ENCODE peak calls at places on chromosomes 13 and 19, in five cellular contexts. Y is uterus; E is BE2C; Z is brain microvascular endothelial cell; B is CD8-positive, alpha-beta memory T cell. N is an unnamed sample.

GRCh38 chr13:31742102-31742695 is 2.9 kb downstream of the RXFP2 start:
- DNase-seq in Y (peak), E (peak), Z (peak), B (peak), N (peak)

GRCh38 chr19:38228491-38229439 is 4.7 kb upstream of the DPF1 start:
- DNase-seq in Y (no peak), E (peak), Z (no peak), B (no peak), N (no peak)

GRCh38 chr19:43504426-43505185 is at the start of gene PHLDB3:
- DNase-seq in Y (no peak), E (peak), Z (no peak), B (no peak), N (no peak)

GRCh38 chr13:48579167-48579918 is 46.5 kb upstream of the RCBTB2 start:
- DNase-seq in Y (no peak), E (no peak), Z (no peak), B (no peak), N (no peak)

GRCh38 chr13:81140675-81141074 is 799.7 kb upstream of the SPRY2 start:
- DNase-seq in Y (no peak), E (no peak), Z (no peak), B (no peak), N (no peak)

GRCh38 chr13:34019870-34020269 is 201.9 kb downstream of the RFC3 start:
- DNase-seq in Y (no peak), E (no peak), Z (no peak), B (no peak), N (no peak)

GRCh38 chr13:30872195-30872594 is 33.9 kb upstream of the MEDAG start:
- DNase-seq in Y (no peak), E (no peak), Z (no peak), B (no peak), N (no peak)

GRCh38 chr19:56125806-56126590 is 4.9 kb upstream of the ZNF787 start:
- DNase-seq in Y (no peak), E (no peak), Z (no peak), B (no peak), N (no peak)

GRCh38 chr13:40922437-40923040 is 96.6 kb downstream of the ELF1 start:
- DNase-seq in Y (peak), E (no peak), Z (no peak), B (no peak), N (no peak)

GRCh38 chr13:99150575-99151370 is 49.9 kb upstream of the UBAC2 start:
- DNase-seq in Y (no peak), E (no peak), Z (peak), B (no peak), N (no peak)

GRCh38 chr13:66077286-66077685 is 1152.8 kb downstream of the PCDH9 start:
- DNase-seq in Y (no peak), E (no peak), Z (no peak), B (no peak), N (peak)

GRCh38 chr19:53580871-53581835 is 43.2 kb downstream of the ZNF331 start:
- DNase-seq in Y (no peak), E (no peak), Z (no peak), B (peak), N (no peak)

GRCh38 chr19:19137556-19138109 is 645 bp downstream of the TMEM161A start:
- DNase-seq in Y (peak), E (no peak), Z (no peak), B (no peak), N (no peak)

GRCh38 chr19:19142347-19142746 is 4.1 kb upstream of the TMEM161A start:
- DNase-seq in Y (no peak), E (no peak), Z (no peak), B (no peak), N (no peak)

GRCh38 chr19:19139876-19140229 is 1.6 kb upstream of the TMEM161A start:
- DNase-seq in Y (no peak), E (no peak), Z (no peak), B (no peak), N (no peak)

GRCh38 chr19:19138110-19138981 is at the start of gene TMEM161A:
- DNase-seq in Y (peak), E (peak), Z (peak), B (peak), N (peak)

GRCh38 chr19:19140476-19140875 is 2.2 kb upstream of the TMEM161A start:
- DNase-seq in Y (no peak), E (no peak), Z (no peak), B (no peak), N (no peak)
- H3K4me3 ChIP-seq in Y (no peak), E (no peak), Z (no peak), B (no peak), N (no peak)

GRCh38 chr13:113410472-113411201 is 42.7 kb downstream of the ADPRHL1 start:
- DNase-seq in Y (peak), E (no peak), Z (peak), B (no peak), N (no peak)

GRCh38 chr13:113413898-113414282 is 39.4 kb downstream of the ADPRHL1 start:
- DNase-seq in Y (no peak), E (no peak), Z (no peak), B (no peak), N (no peak)

GRCh38 chr13:113412440-113412839 is 40.8 kb downstream of the ADPRHL1 start:
- DNase-seq in Y (no peak), E (no peak), Z (no peak), B (no peak), N (no peak)

GRCh38 chr13:113413178-113413897 is 40.0 kb downstream of the ADPRHL1 start:
- DNase-seq in Y (no peak), E (no peak), Z (no peak), B (no peak), N (no peak)

GRCh38 chr13:113411216-113412023 is 41.9 kb downstream of the ADPRHL1 start:
- DNase-seq in Y (peak), E (no peak), Z (peak), B (no peak), N (no peak)
- H3K4me3 ChIP-seq in Y (no peak), E (no peak), Z (peak), B (no peak), N (no peak)

GRCh38 chr19:47646924-47647323 is 38.0 kb downstream of the BICRA start:
- DNase-seq in Y (no peak), E (no peak), Z (no peak), B (no peak), N (no peak)

GRCh38 chr19:47641891-47642485 is 33.1 kb downstream of the BICRA start:
- DNase-seq in Y (no peak), E (no peak), Z (no peak), B (no peak), N (no peak)

GRCh38 chr19:47644199-47644598 is 35.3 kb downstream of the BICRA start:
- DNase-seq in Y (no peak), E (no peak), Z (no peak), B (no peak), N (no peak)

GRCh38 chr19:47643281-47643680 is 34.3 kb downstream of the BICRA start:
- DNase-seq in Y (no peak), E (peak), Z (no peak), B (no peak), N (no peak)

GRCh38 chr19:47644743-47645499 is 36.0 kb downstream of the BICRA start:
- DNase-seq in Y (no peak), E (peak), Z (no peak), B (no peak), N (no peak)
- H3K4me3 ChIP-seq in Y (no peak), E (peak), Z (no peak), B (no peak), N (no peak)

GRCh38 chr19:49849433-49850220 is 1.3 kb upstream of the PTOV1 start:
- DNase-seq in Y (no peak), E (no peak), Z (no peak), B (no peak), N (no peak)
- H3K4me3 ChIP-seq in Y (peak), E (peak), Z (peak), B (peak), N (peak)

DNA sequence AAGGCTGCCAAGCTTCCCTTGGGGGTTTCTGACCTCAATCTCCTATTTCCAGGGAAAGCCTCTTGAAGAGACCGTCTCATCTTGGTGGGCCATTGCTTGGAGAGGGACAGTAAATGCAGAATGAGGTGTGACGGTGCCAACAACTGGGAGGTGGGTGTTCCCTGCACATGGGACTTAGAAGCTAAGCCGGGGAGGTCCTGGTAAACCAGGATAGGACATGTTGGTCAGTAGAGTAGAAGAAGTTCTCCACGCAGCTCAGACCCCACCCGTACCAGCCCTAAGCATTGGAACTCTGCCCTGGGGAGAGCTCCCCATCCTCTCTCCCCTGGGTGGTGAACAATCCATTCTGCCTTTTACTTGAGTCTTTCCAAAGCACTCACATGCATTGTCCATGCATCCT is 92.0 kb downstream of the SOX1 start:
- DNase-seq in Y (no peak), E (no peak), Z (no peak), B (no peak), N (no peak)
- H3K4me3 ChIP-seq in Y (no peak), E (no peak), Z (no peak), B (no peak), N (no peak)

DNA sequence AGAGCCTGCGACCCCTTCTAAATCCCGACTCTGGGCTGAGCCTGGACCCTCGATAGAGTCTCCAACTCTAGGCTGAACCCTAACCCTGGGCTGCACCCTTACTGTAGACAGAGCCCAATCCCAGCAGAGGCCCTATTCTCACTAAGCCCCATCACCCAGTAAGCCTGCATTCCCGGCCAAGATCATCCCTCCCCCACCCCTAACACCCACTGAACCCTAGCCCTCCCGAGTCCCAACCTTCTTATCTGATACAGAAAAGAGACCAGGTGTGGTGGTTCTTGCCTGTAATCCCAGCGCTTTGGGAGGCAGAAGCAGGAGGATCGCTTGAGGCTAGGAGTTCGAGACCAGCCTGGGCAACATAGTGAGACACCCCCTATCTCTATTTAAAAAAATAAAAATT is 2.6 kb upstream of the TNFAIP8L1 start:
- DNase-seq in Y (no peak), E (no peak), Z (no peak), B (no peak), N (no peak)
- H3K4me3 ChIP-seq in Y (no peak), E (no peak), Z (no peak), B (peak), N (no peak)

GRCh38 chr19:18784786-18785120 is 6.4 kb downstream of the COMP start:
- DNase-seq in Y (no peak), E (no peak), Z (no peak), B (no peak), N (no peak)
- H3K4me3 ChIP-seq in Y (no peak), E (no peak), Z (no peak), B (no peak), N (no peak)

GRCh38 chr19:6766357-6767080 is 716 bp downstream of the SH2D3A start:
- DNase-seq in Y (no peak), E (no peak), Z (no peak), B (no peak), N (no peak)
- H3K4me3 ChIP-seq in Y (no peak), E (no peak), Z (no peak), B (peak), N (peak)